ENCODE peak calls at places on chromosomes 12 and 14, in six cellular contexts. L is Jurkat, Clone E6-1; B is activated CD4-positive, alpha-beta T cell treated with anti-CD3 and anti-CD28 coated beads, Interleukin-2, amount 50 U/mL, for 1 hour; S is activated CD8-positive, alpha-beta memory T cell treated with anti-CD3 and anti-CD28 coated beads for 4 hours; M is neural progenitor cell; N is left cardiac atrium. P is an unnamed sample.

GRCh38 chr14:101131451-101131916 is 228.0 kb upstream of the RTL1 start:
- DNase-seq in L (no peak), B (no peak), S (no peak), M (no peak), N (no peak), P (no peak)

GRCh38 chr12:126076515-126076914 is 1011.3 kb downstream of the AACS start:
- DNase-seq in L (no peak), B (no peak), S (no peak), M (no peak), N (no peak), P (no peak)

GRCh38 chr14:100019156-100019882 is 45.9 kb upstream of the EVL start:
- DNase-seq in L (no peak), B (no peak), S (no peak), M (peak; percentile 67), N (no peak), P (no peak)

GRCh38 chr14:74667758-74668157 is 45.1 kb downstream of the AREL1 start:
- DNase-seq in L (no peak), B (no peak), S (no peak), M (no peak), N (no peak), P (no peak)

GRCh38 chr14:100703574-100704220 is 23.0 kb upstream of the DLK1 start:
- DNase-seq in L (no peak), B (no peak), S (no peak), M (no peak), N (no peak), P (no peak)

GRCh38 chr12:56358836-56359532 is 923 bp downstream of the STAT2 start:
- DNase-seq in L (no peak), B (no peak), S (no peak), M (no peak), N (no peak), P (no peak)

GRCh38 chr12:68158427-68158826 is 1.1 kb downstream of the IFNG start:
- DNase-seq in L (peak; percentile 46), B (peak; percentile 3), S (no peak), M (peak; percentile 38), N (no peak), P (no peak)

GRCh38 chr12:92278378-92278828 is 132.8 kb upstream of the BTG1 start:
- DNase-seq in L (no peak), B (no peak), S (no peak), M (no peak), N (peak; percentile 33), P (no peak)

GRCh38 chr12:51020448-51021182 is 5.6 kb downstream of the SLC11A2 start:
- DNase-seq in L (peak; percentile 84), B (no peak), S (no peak), M (no peak), N (no peak), P (no peak)

GRCh38 chr14:64725360-64725815 is 21.2 kb downstream of the PLEKHG3 start:
- DNase-seq in L (no peak), B (no peak), S (no peak), M (peak; percentile 75), N (no peak), P (no peak)

P was measured in testis.